ENCODE peak calls at places on chromosomes 7 and 10, in six cellular contexts. One of them, this sample, is unnamed.

GRCh38 chr10:71134732-71135211 is 77.6 kb upstream of the UNC5B start:
- DNase-seq in A549: no peak
- DNase-seq in kidney tubule cell: no peak
- DNase-seq in activated T-helper 9 cell treated with anti-CD3 and anti-CD28 coated beads, Interleukin-2, amount 50 U/mL, for 16 hours: no peak
- DNase-seq in nephron progenitor cell: no peak
- DNase-seq in ACHN: no peak
- DNase-seq in this sample: no peak

GRCh38 chr7:114354306-114354705 is 60.3 kb upstream of the FOXP2 start:
- DNase-seq in A549: no peak
- DNase-seq in kidney tubule cell: no peak
- DNase-seq in activated T-helper 9 cell treated with anti-CD3 and anti-CD28 coated beads, Interleukin-2, amount 50 U/mL, for 16 hours: no peak
- DNase-seq in nephron progenitor cell: no peak
- DNase-seq in ACHN: no peak
- DNase-seq in this sample: no peak

GRCh38 chr10:108544500-108545120 is 1378.7 kb downstream of the XPNPEP1 start:
- DNase-seq in A549: peak
- DNase-seq in kidney tubule cell: peak
- DNase-seq in activated T-helper 9 cell treated with anti-CD3 and anti-CD28 coated beads, Interleukin-2, amount 50 U/mL, for 16 hours: no peak
- DNase-seq in nephron progenitor cell: peak
- DNase-seq in ACHN: peak
- DNase-seq in this sample: peak

GRCh38 chr7:44735403-44736165 is 13.1 kb upstream of the ZMIZ2 start:
- DNase-seq in A549: peak
- DNase-seq in kidney tubule cell: peak
- DNase-seq in activated T-helper 9 cell treated with anti-CD3 and anti-CD28 coated beads, Interleukin-2, amount 50 U/mL, for 16 hours: no peak
- DNase-seq in nephron progenitor cell: no peak
- DNase-seq in ACHN: peak
- DNase-seq in this sample: peak

GRCh38 chr10:69382382-69383117 is 34.2 kb downstream of the TACR2 start:
- DNase-seq in A549: peak
- DNase-seq in kidney tubule cell: peak
- DNase-seq in activated T-helper 9 cell treated with anti-CD3 and anti-CD28 coated beads, Interleukin-2, amount 50 U/mL, for 16 hours: no peak
- DNase-seq in nephron progenitor cell: no peak
- DNase-seq in ACHN: peak
- DNase-seq in this sample: peak

GRCh38 chr10:119024882-119025281 is 4.6 kb upstream of the NANOS1 start:
- DNase-seq in A549: no peak
- DNase-seq in kidney tubule cell: no peak
- DNase-seq in activated T-helper 9 cell treated with anti-CD3 and anti-CD28 coated beads, Interleukin-2, amount 50 U/mL, for 16 hours: no peak
- DNase-seq in nephron progenitor cell: no peak
- DNase-seq in ACHN: no peak
- DNase-seq in this sample: no peak

GRCh38 chr7:158754746-158755444 is 50.3 kb upstream of the NCAPG2 start:
- DNase-seq in A549: no peak
- DNase-seq in kidney tubule cell: no peak
- DNase-seq in activated T-helper 9 cell treated with anti-CD3 and anti-CD28 coated beads, Interleukin-2, amount 50 U/mL, for 16 hours: no peak
- DNase-seq in nephron progenitor cell: no peak
- DNase-seq in ACHN: no peak
- DNase-seq in this sample: peak

GRCh38 chr10:22335204-22335956 is 9.9 kb upstream of the SPAG6 start:
- DNase-seq in A549: peak
- DNase-seq in kidney tubule cell: peak
- DNase-seq in activated T-helper 9 cell treated with anti-CD3 and anti-CD28 coated beads, Interleukin-2, amount 50 U/mL, for 16 hours: peak
- DNase-seq in nephron progenitor cell: peak
- DNase-seq in ACHN: peak
- DNase-seq in this sample: no peak

GRCh38 chr10:78739411-78740053 is 329.2 kb upstream of the ZMIZ1 start:
- DNase-seq in A549: no peak
- DNase-seq in kidney tubule cell: no peak
- DNase-seq in activated T-helper 9 cell treated with anti-CD3 and anti-CD28 coated beads, Interleukin-2, amount 50 U/mL, for 16 hours: no peak
- DNase-seq in nephron progenitor cell: no peak
- DNase-seq in ACHN: no peak
- DNase-seq in this sample: no peak

GRCh38 chr10:47384148-47384921 is at the start of gene ZNF488:
- DNase-seq in A549: peak
- DNase-seq in kidney tubule cell: peak
- DNase-seq in activated T-helper 9 cell treated with anti-CD3 and anti-CD28 coated beads, Interleukin-2, amount 50 U/mL, for 16 hours: peak
- DNase-seq in nephron progenitor cell: peak
- DNase-seq in ACHN: peak
- DNase-seq in this sample: peak

GRCh38 chr10:47369251-47369894 is 14.7 kb downstream of the ZNF488 start:
- DNase-seq in A549: no peak
- DNase-seq in kidney tubule cell: no peak
- DNase-seq in activated T-helper 9 cell treated with anti-CD3 and anti-CD28 coated beads, Interleukin-2, amount 50 U/mL, for 16 hours: no peak
- DNase-seq in nephron progenitor cell: no peak
- DNase-seq in ACHN: no peak
- DNase-seq in this sample: no peak

GRCh38 chr7:41333506-41333905 is 369.4 kb downstream of the INHBA start:
- DNase-seq in A549: no peak
- DNase-seq in kidney tubule cell: peak
- DNase-seq in activated T-helper 9 cell treated with anti-CD3 and anti-CD28 coated beads, Interleukin-2, amount 50 U/mL, for 16 hours: no peak
- DNase-seq in nephron progenitor cell: no peak
- DNase-seq in ACHN: peak
- DNase-seq in this sample: peak

GRCh38 chr10:63105811-63106755 is 27.0 kb upstream of the NRBF2 start:
- DNase-seq in A549: no peak
- DNase-seq in kidney tubule cell: peak
- DNase-seq in activated T-helper 9 cell treated with anti-CD3 and anti-CD28 coated beads, Interleukin-2, amount 50 U/mL, for 16 hours: no peak
- DNase-seq in nephron progenitor cell: no peak
- DNase-seq in ACHN: no peak
- DNase-seq in this sample: peak

GRCh38 chr7:44210107-44210506 is 9.3 kb downstream of the YKT6 start:
- DNase-seq in A549: no peak
- DNase-seq in kidney tubule cell: no peak
- DNase-seq in activated T-helper 9 cell treated with anti-CD3 and anti-CD28 coated beads, Interleukin-2, amount 50 U/mL, for 16 hours: no peak
- DNase-seq in nephron progenitor cell: no peak
- DNase-seq in ACHN: no peak
- DNase-seq in this sample: no peak

GRCh38 chr10:122352817-122353525 is 21.5 kb upstream of the PLEKHA1 start:
- DNase-seq in A549: no peak
- DNase-seq in kidney tubule cell: no peak
- DNase-seq in activated T-helper 9 cell treated with anti-CD3 and anti-CD28 coated beads, Interleukin-2, amount 50 U/mL, for 16 hours: no peak
- DNase-seq in nephron progenitor cell: no peak
- DNase-seq in ACHN: no peak
- DNase-seq in this sample: no peak

GRCh38 chr7:114466911-114467310 is 52.3 kb downstream of the FOXP2 start:
- DNase-seq in A549: no peak
- DNase-seq in kidney tubule cell: no peak
- DNase-seq in activated T-helper 9 cell treated with anti-CD3 and anti-CD28 coated beads, Interleukin-2, amount 50 U/mL, for 16 hours: no peak
- DNase-seq in nephron progenitor cell: no peak
- DNase-seq in ACHN: no peak
- DNase-seq in this sample: no peak

GRCh38 chr7:80542398-80542797 is 30.5 kb upstream of the GNAT3 start:
- DNase-seq in A549: peak
- DNase-seq in kidney tubule cell: peak
- DNase-seq in activated T-helper 9 cell treated with anti-CD3 and anti-CD28 coated beads, Interleukin-2, amount 50 U/mL, for 16 hours: no peak
- DNase-seq in nephron progenitor cell: no peak
- DNase-seq in ACHN: peak
- DNase-seq in this sample: peak

GRCh38 chr10:95513008-95513589 is 48.1 kb downstream of the SORBS1 start:
- DNase-seq in A549: no peak
- DNase-seq in kidney tubule cell: no peak
- DNase-seq in activated T-helper 9 cell treated with anti-CD3 and anti-CD28 coated beads, Interleukin-2, amount 50 U/mL, for 16 hours: no peak
- DNase-seq in nephron progenitor cell: no peak
- DNase-seq in ACHN: no peak
- DNase-seq in this sample: no peak

GRCh38 chr7:44221231-44221791 is 20.5 kb downstream of the YKT6 start:
- DNase-seq in A549: no peak
- DNase-seq in kidney tubule cell: peak
- DNase-seq in activated T-helper 9 cell treated with anti-CD3 and anti-CD28 coated beads, Interleukin-2, amount 50 U/mL, for 16 hours: no peak
- DNase-seq in nephron progenitor cell: peak
- DNase-seq in ACHN: no peak
- DNase-seq in this sample: no peak

GRCh38 chr10:24872049-24872789 is 80.2 kb downstream of the PRTFDC1 start:
- DNase-seq in A549: no peak
- DNase-seq in kidney tubule cell: peak
- DNase-seq in activated T-helper 9 cell treated with anti-CD3 and anti-CD28 coated beads, Interleukin-2, amount 50 U/mL, for 16 hours: no peak
- DNase-seq in nephron progenitor cell: peak
- DNase-seq in ACHN: no peak
- DNase-seq in this sample: no peak

GRCh38 chr7:33705333-33705833 is 200.0 kb upstream of the BMPER start:
- DNase-seq in A549: no peak
- DNase-seq in kidney tubule cell: no peak
- DNase-seq in activated T-helper 9 cell treated with anti-CD3 and anti-CD28 coated beads, Interleukin-2, amount 50 U/mL, for 16 hours: no peak
- DNase-seq in nephron progenitor cell: no peak
- DNase-seq in ACHN: no peak
- DNase-seq in this sample: no peak

GRCh38 chr7:143359769-143360168 is 2.7 kb downstream of the FAM131B start:
- DNase-seq in A549: no peak
- DNase-seq in kidney tubule cell: no peak
- DNase-seq in activated T-helper 9 cell treated with anti-CD3 and anti-CD28 coated beads, Interleukin-2, amount 50 U/mL, for 16 hours: no peak
- DNase-seq in nephron progenitor cell: no peak
- DNase-seq in ACHN: no peak
- DNase-seq in this sample: no peak

GRCh38 chr10:112314822-112315474 is 31.7 kb downstream of the TECTB start:
- DNase-seq in A549: peak
- DNase-seq in kidney tubule cell: peak
- DNase-seq in activated T-helper 9 cell treated with anti-CD3 and anti-CD28 coated beads, Interleukin-2, amount 50 U/mL, for 16 hours: peak
- DNase-seq in nephron progenitor cell: peak
- DNase-seq in ACHN: peak
- DNase-seq in this sample: peak

GRCh38 chr10:23314835-23315239 is 29.8 kb downstream of the C10orf67 start:
- DNase-seq in A549: peak
- DNase-seq in kidney tubule cell: peak
- DNase-seq in activated T-helper 9 cell treated with anti-CD3 and anti-CD28 coated beads, Interleukin-2, amount 50 U/mL, for 16 hours: no peak
- DNase-seq in nephron progenitor cell: peak
- DNase-seq in ACHN: peak
- DNase-seq in this sample: peak

GRCh38 chr10:46550076-46550790 is 6.2 kb downstream of the GPRIN2 start:
- DNase-seq in A549: no peak
- DNase-seq in kidney tubule cell: no peak
- DNase-seq in activated T-helper 9 cell treated with anti-CD3 and anti-CD28 coated beads, Interleukin-2, amount 50 U/mL, for 16 hours: no peak
- DNase-seq in nephron progenitor cell: peak
- DNase-seq in ACHN: no peak
- DNase-seq in this sample: no peak

GRCh38 chr7:30406664-30407425 is 71.7 kb downstream of the NOD1 start:
- DNase-seq in A549: no peak
- DNase-seq in kidney tubule cell: no peak
- DNase-seq in activated T-helper 9 cell treated with anti-CD3 and anti-CD28 coated beads, Interleukin-2, amount 50 U/mL, for 16 hours: no peak
- DNase-seq in nephron progenitor cell: no peak
- DNase-seq in ACHN: no peak
- DNase-seq in this sample: no peak

GRCh38 chr10:100038561-100039071 is 28.9 kb upstream of the DNMBP start:
- DNase-seq in A549: no peak
- DNase-seq in kidney tubule cell: peak
- DNase-seq in activated T-helper 9 cell treated with anti-CD3 and anti-CD28 coated beads, Interleukin-2, amount 50 U/mL, for 16 hours: no peak
- DNase-seq in nephron progenitor cell: no peak
- DNase-seq in ACHN: no peak
- DNase-seq in this sample: no peak

GRCh38 chr7:147861058-147861716 is 729.4 kb upstream of the C7orf33 start:
- DNase-seq in A549: no peak
- DNase-seq in kidney tubule cell: no peak
- DNase-seq in activated T-helper 9 cell treated with anti-CD3 and anti-CD28 coated beads, Interleukin-2, amount 50 U/mL, for 16 hours: no peak
- DNase-seq in nephron progenitor cell: no peak
- DNase-seq in ACHN: no peak
- DNase-seq in this sample: no peak

GRCh38 chr10:26781797-26782196 is 79.0 kb downstream of the ABI1 start:
- DNase-seq in A549: no peak
- DNase-seq in kidney tubule cell: peak
- DNase-seq in activated T-helper 9 cell treated with anti-CD3 and anti-CD28 coated beads, Interleukin-2, amount 50 U/mL, for 16 hours: no peak
- DNase-seq in nephron progenitor cell: no peak
- DNase-seq in ACHN: peak
- DNase-seq in this sample: no peak

GRCh38 chr10:84405662-84406061 is 77.3 kb downstream of the CCSER2 start:
- DNase-seq in A549: no peak
- DNase-seq in kidney tubule cell: no peak
- DNase-seq in activated T-helper 9 cell treated with anti-CD3 and anti-CD28 coated beads, Interleukin-2, amount 50 U/mL, for 16 hours: no peak
- DNase-seq in nephron progenitor cell: no peak
- DNase-seq in ACHN: no peak
- DNase-seq in this sample: no peak

GRCh38 chr7:54888067-54888735 is 129.2 kb upstream of the SEC61G start:
- DNase-seq in A549: no peak
- DNase-seq in kidney tubule cell: peak
- DNase-seq in activated T-helper 9 cell treated with anti-CD3 and anti-CD28 coated beads, Interleukin-2, amount 50 U/mL, for 16 hours: no peak
- DNase-seq in nephron progenitor cell: peak
- DNase-seq in ACHN: peak
- DNase-seq in this sample: no peak

GRCh38 chr10:26556756-26557640 is 118.9 kb downstream of the APBB1IP start:
- DNase-seq in A549: peak
- DNase-seq in kidney tubule cell: peak
- DNase-seq in activated T-helper 9 cell treated with anti-CD3 and anti-CD28 coated beads, Interleukin-2, amount 50 U/mL, for 16 hours: no peak
- DNase-seq in nephron progenitor cell: peak
- DNase-seq in ACHN: peak
- DNase-seq in this sample: peak

GRCh38 chr7:45874408-45875131 is 1.7 kb upstream of the CCDC201 start:
- DNase-seq in A549: peak
- DNase-seq in kidney tubule cell: peak
- DNase-seq in activated T-helper 9 cell treated with anti-CD3 and anti-CD28 coated beads, Interleukin-2, amount 50 U/mL, for 16 hours: no peak
- DNase-seq in nephron progenitor cell: no peak
- DNase-seq in ACHN: peak
- DNase-seq in this sample: peak